ENCODE peak calls at places on chromosome 16, in nine cellular contexts. D is SK-N-SH, F is GM12878, O is GM23338, H is A549, X is HCT116, P is Panc1, J is K562, C is HepG2. K is an unnamed sample.

GRCh38 chr16:53881371-53881770 is 177.4 kb downstream of the FTO start:
- DNase-seq in D (no peak), F (no peak), O (no peak), H (peak), X (peak), P (peak), J (peak), C (peak), K (no peak)

GRCh38 chr16:264440-264951 is 11.2 kb downstream of the RGS11 start:
- DNase-seq in D (peak), F (no peak), O (no peak), H (no peak), X (no peak), P (no peak), J (no peak), C (no peak), K (no peak)

GRCh38 chr16:47150067-47150466 is 6.3 kb upstream of the NETO2 start:
- DNase-seq in D (no peak), F (no peak), O (no peak), H (no peak), X (no peak), P (no peak), J (no peak), C (no peak), K (no peak)

GRCh38 chr16:2328428-2328827 is 12.1 kb downstream of the ABCA3 start:
- DNase-seq in D (no peak), F (no peak), O (no peak), H (no peak), X (no peak), P (no peak), J (no peak), C (no peak), K (no peak)

GRCh38 chr16:73746554-73746953 is 550.1 kb upstream of the PSMD7 start:
- DNase-seq in D (no peak), F (no peak), O (no peak), H (no peak), X (no peak), P (no peak), J (no peak), C (no peak), K (no peak)

GRCh38 chr16:85729452-85729851 is 21.4 kb downstream of the C16orf74 start:
- DNase-seq in D (no peak), F (no peak), O (no peak), H (no peak), X (no peak), P (no peak), J (no peak), C (no peak), K (no peak)

GRCh38 chr16:58024673-58025350 is 742 bp upstream of the MMP15 start:
- DNase-seq in D (peak), F (no peak), O (peak), H (peak), X (peak), P (no peak), J (peak), C (peak), K (no peak)

GRCh38 chr16:27847030-27847550 is 216.4 kb downstream of the GSG1L start:
- DNase-seq in D (no peak), F (no peak), O (no peak), H (no peak), X (no peak), P (no peak), J (no peak), C (no peak), K (no peak)

GRCh38 chr16:11292076-11292748 is 11.1 kb upstream of the PRM1 start:
- DNase-seq in D (no peak), F (no peak), O (no peak), H (no peak), X (no peak), P (no peak), J (no peak), C (no peak), K (no peak)

GRCh38 chr16:50301626-50302471 is 35.5 kb downstream of the ADCY7 start:
- DNase-seq in D (peak), F (no peak), O (no peak), H (peak), X (no peak), P (no peak), J (no peak), C (no peak), K (no peak)

GRCh38 chr16:11312718-11313492 is 31.8 kb upstream of the PRM1 start:
- DNase-seq in D (no peak), F (no peak), O (peak), H (peak), X (peak), P (no peak), J (peak), C (peak), K (peak)

GRCh38 chr16:67441289-67441753 is 10.4 kb downstream of the HSD11B2 start:
- DNase-seq in D (no peak), F (no peak), O (no peak), H (no peak), X (no peak), P (no peak), J (no peak), C (no peak), K (no peak)

GRCh38 chr16:16090238-16090637 is 133.1 kb downstream of the ABCC6 start:
- DNase-seq in D (no peak), F (no peak), O (no peak), H (no peak), X (no peak), P (no peak), J (no peak), C (no peak), K (no peak)

GRCh38 chr16:27220527-27220926 is 17.2 kb downstream of the KDM8 start:
- DNase-seq in D (no peak), F (no peak), O (no peak), H (no peak), X (no peak), P (no peak), J (no peak), C (no peak), K (no peak)

GRCh38 chr16:9258423-9259051 is 167.1 kb downstream of the HAPSTR1 start:
- DNase-seq in D (peak), F (no peak), O (peak), H (peak), X (peak), P (peak), J (peak), C (peak), K (no peak)

GRCh38 chr16:30688701-30689100 is 10.3 kb upstream of the SRCAP start:
- DNase-seq in D (no peak), F (no peak), O (no peak), H (no peak), X (no peak), P (no peak), J (no peak), C (no peak), K (no peak)

GRCh38 chr16:652454-653021 is 3.4 kb downstream of the WDR90 start:
- DNase-seq in D (no peak), F (no peak), O (no peak), H (no peak), X (no peak), P (no peak), J (no peak), C (no peak), K (no peak)

GRCh38 chr16:68445458-68445857 is 2.9 kb downstream of the SMPD3 start:
- DNase-seq in D (peak), F (peak), O (peak), H (peak), X (peak), P (peak), J (peak), C (peak), K (peak)

GRCh38 chr16:72646615-72647014 is 401.3 kb downstream of the ZFHX3 start:
- DNase-seq in D (no peak), F (no peak), O (no peak), H (no peak), X (no peak), P (no peak), J (no peak), C (no peak), K (no peak)

GRCh38 chr16:17470871-17471744 is at the start of gene XYLT1:
- DNase-seq in D (peak), F (no peak), O (peak), H (no peak), X (no peak), P (no peak), J (no peak), C (no peak), K (peak)

GRCh38 chr16:53745753-53746258 is 41.9 kb downstream of the FTO start:
- DNase-seq in D (no peak), F (no peak), O (peak), H (peak), X (peak), P (no peak), J (peak), C (no peak), K (no peak)

GRCh38 chr16:57706717-57707116 is 12.1 kb downstream of the DRC7 start:
- DNase-seq in D (no peak), F (no peak), O (no peak), H (no peak), X (no peak), P (no peak), J (no peak), C (no peak), K (no peak)

GRCh38 chr16:67393111-67393789 is at the start of gene TPPP3:
- DNase-seq in D (peak), F (no peak), O (peak), H (peak), X (no peak), P (no peak), J (peak), C (peak), K (no peak)

GRCh38 chr16:1729445-1729844 is 23.4 kb downstream of the MAPK8IP3 start:
- DNase-seq in D (no peak), F (no peak), O (no peak), H (no peak), X (no peak), P (no peak), J (no peak), C (no peak), K (no peak)

GRCh38 chr16:85421338-85422123 is 191.6 kb upstream of the GSE1 start:
- DNase-seq in D (no peak), F (no peak), O (no peak), H (no peak), X (no peak), P (no peak), J (no peak), C (no peak), K (no peak)

GRCh38 chr16:50197582-50197981 is 44.5 kb downstream of the TENT4B start:
- DNase-seq in D (no peak), F (no peak), O (no peak), H (no peak), X (no peak), P (no peak), J (no peak), C (no peak), K (no peak)

GRCh38 chr16:54411555-54411954 is 125.0 kb upstream of the IRX3 start:
- DNase-seq in D (no peak), F (no peak), O (peak), H (no peak), X (no peak), P (no peak), J (no peak), C (no peak), K (no peak)

GRCh38 chr16:52435573-52435972 is 111.4 kb downstream of the TOX3 start:
- DNase-seq in D (no peak), F (no peak), O (no peak), H (no peak), X (no peak), P (no peak), J (no peak), C (no peak), K (no peak)

GRCh38 chr16:27067138-27067537 is 411 bp downstream of the C16orf82 start:
- DNase-seq in D (peak), F (no peak), O (peak), H (no peak), X (no peak), P (no peak), J (no peak), C (no peak), K (no peak)

GRCh38 chr16:88973007-88973410 is 4.0 kb downstream of the CBFA2T3 start:
- DNase-seq in D (no peak), F (no peak), O (no peak), H (no peak), X (no peak), P (no peak), J (peak), C (no peak), K (no peak)
- TF ChIP-seq REST in D (no peak), F (no peak), O (no peak), H (no peak), X (no peak), P (no peak), J (no peak), C (no peak), K (no peak)

GRCh38 chr16:77190478-77191258 is at the start of gene MON1B:
- DNase-seq in D (peak), F (peak), O (peak), H (peak), X (peak), P (peak), J (peak), C (peak), K (peak)
- TF ChIP-seq CTCF in D (no peak), F (no peak), O (no peak), H (no peak), X (no peak), P (no peak), J (peak), C (no peak), K (no peak)

GRCh38 chr16:80733366-80733901 is 71.0 kb downstream of the CDYL2 start:
- DNase-seq in D (no peak), F (no peak), O (no peak), H (no peak), X (no peak), P (no peak), J (no peak), C (no peak), K (no peak)

GRCh38 chr16:80735846-80736245 is 68.6 kb downstream of the CDYL2 start:
- DNase-seq in D (no peak), F (no peak), O (no peak), H (no peak), X (no peak), P (no peak), J (no peak), C (peak), K (no peak)

DNA sequence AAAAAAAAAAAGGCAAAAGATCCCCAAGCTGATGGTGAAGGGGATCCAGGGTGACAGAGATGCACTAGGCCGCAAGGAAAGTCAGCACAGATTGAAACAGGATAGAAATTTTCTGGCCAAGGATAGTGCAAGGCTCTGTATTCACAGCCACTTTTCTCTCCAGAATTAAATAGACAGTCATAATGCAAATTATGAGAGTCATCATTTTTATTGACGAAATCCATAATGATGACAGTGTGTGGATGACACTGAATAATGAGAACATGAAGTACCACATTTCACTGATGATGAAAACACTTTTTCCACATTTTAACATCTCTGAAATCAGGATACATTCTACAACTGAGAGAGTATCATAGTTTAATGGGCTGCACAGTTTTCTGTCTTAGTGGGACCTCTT is 72.5 kb downstream of the CDYL2 start:
- DNase-seq in D (no peak), F (no peak), O (no peak), H (no peak), X (no peak), P (no peak), J (no peak), C (no peak), K (no peak)
- TF ChIP-seq REST in D (no peak), F (no peak), O (no peak), H (no peak), X (no peak), P (no peak), J (no peak), C (no peak), K (no peak)

DNA sequence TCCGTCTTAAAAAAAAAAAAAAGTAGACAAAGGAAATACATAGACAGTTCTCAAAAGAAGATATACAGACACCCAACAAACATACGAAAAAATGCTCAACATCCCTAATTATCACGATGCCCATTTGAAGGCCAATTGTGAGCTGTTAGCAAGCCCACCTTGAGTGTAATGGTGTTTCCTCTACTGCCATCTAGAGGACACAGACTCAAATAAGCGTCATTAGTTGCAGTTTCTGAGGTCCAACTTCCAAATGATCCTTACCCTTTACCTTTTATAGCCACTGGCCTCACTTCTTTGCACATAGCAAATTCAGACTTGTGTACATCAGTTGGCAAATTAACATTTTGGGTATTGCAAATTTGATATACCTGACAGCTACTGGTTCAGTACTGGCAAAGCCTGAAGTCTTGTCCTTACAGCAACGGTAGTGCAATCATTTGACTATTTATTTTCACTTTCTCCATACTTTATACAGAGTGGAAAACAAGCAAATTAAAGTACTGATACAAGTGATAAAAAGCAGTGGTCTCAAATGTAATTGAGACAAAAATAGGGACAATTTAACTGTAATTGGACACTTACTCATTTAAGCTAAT is 536.3 kb upstream of the EEF2KMT start:
- DNase-seq in D (peak), F (no peak), O (peak), H (peak), X (peak), P (peak), J (peak), C (peak), K (no peak)
- TF ChIP-seq CTCF in D (peak), F (peak), O (peak), H (peak), X (peak), P (peak), J (peak), C (peak), K (peak)

DNA sequence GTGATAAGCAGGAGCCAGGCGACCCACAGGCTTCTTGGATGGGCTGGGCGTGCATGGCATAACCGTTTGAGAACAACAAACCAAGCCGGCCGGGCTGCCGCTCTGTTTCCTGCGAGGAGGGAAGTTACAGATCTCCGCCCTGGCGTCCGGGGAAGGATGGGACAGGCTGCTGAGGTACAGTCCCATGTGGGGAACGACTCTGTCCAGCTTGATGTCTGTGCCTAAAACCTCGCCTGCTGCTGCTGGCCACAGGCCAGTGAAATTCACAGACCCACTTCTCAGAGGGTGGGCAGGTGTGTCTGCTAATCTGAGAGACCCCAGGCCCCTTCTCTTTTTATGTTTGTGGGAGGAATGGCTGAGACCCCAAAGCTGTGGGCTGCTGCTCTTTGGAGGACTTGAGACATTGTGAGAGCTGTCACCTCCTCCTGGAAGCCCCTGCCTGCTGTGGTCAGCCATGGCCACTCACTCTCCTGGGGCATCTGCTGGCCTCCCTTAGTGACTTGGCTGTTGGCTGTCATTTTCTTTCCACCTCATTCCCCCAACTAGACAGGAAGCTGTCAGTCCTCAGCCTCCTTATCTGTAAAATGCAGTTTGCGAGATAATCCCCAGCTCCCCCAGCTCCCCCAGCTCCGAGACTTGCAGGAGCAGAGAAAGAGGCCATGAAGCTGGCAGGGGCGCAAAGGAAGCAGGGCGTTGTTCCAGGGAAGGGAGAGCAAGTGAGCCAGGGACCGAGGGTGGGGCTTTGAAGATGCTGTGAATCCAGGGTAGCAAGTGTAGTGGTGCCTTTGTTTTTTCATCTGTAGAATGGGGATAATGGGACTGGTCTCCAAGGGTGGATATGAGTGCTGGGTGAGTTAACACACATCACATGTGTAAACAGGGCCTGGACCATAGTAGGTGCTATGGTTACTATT is 51.0 kb downstream of the CMIP start:
- DNase-seq in D (peak), F (no peak), O (no peak), H (no peak), X (no peak), P (no peak), J (peak), C (no peak), K (peak)
- TF ChIP-seq REST in D (no peak), F (no peak), O (no peak), H (no peak), X (no peak), P (no peak), J (peak), C (no peak), K (no peak)

GRCh38 chr16:81568749-81569087 is 124.1 kb downstream of the CMIP start:
- DNase-seq in D (no peak), F (no peak), O (no peak), H (no peak), X (no peak), P (no peak), J (no peak), C (no peak), K (no peak)
- TF ChIP-seq CTCF in D (no peak), F (no peak), O (no peak), H (no peak), X (no peak), P (no peak), J (no peak), C (no peak), K (no peak)

DNA sequence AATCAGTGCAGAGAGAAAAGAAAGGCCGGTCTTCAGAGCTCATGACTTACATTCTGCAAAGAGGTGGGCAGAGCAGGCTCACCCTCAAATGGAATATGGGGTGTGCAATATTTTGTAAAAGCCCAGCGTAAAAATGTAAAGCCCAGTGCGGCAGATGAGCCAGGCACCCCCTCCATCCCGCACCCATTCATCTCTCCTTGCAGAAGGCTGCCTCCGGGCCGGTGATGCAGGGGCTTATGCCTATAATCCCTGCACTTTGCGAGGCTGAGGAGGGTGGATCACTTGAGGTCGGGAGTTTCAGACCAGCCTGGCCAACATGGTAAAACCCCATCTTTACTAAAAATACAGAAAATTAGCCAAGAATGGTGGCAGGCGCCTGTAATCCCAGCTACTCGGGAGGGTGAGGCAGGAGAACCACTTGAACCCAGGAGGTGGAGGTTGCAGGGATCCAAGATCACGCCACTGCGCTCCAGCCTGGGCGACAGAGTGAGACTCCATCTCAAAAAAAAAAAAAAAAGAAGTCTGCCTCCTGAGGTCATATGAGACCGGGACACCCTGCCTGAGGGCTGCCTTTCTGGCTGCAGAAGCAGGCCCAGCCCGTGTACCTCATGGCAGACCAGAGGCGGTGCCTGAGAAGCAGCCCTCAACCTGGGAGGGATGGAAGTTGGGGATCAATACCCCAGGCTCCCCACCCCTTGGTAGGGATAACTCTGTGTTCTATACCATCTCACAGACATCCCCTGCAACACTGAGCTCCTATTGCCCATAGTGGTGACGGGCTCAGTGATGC is 17.5 kb upstream of the ATP2C2 start:
- DNase-seq in D (no peak), F (no peak), O (no peak), H (no peak), X (no peak), P (no peak), J (no peak), C (no peak), K (no peak)
- TF ChIP-seq REST in D (no peak), F (no peak), O (no peak), H (no peak), X (no peak), P (no peak), J (no peak), C (no peak), K (no peak)

K was measured in HL-60.